ENCODE peak calls at places on chromosomes 1 and 21, in five cellular contexts. Z is A673, J is AG04450, T is psoas muscle, M is coronary artery. D is an unnamed sample.
A peak's percentile ranks its signal among the peaks of the same experiment; 100 is the strongest.

GRCh38 chr1:114037952-114038867 is 58.9 kb downstream of the OLFML3 start:
- DNase-seq in Z (no peak), J (no peak), T (no peak), M (no peak), D (no peak)

GRCh38 chr1:200198247-200198646 is 170.7 kb downstream of the NR5A2 start:
- DNase-seq in Z (no peak), J (no peak), T (no peak), M (peak; percentile 3), D (no peak)

GRCh38 chr1:157695417-157695816 is 5.2 kb downstream of the FCRL3 start:
- DNase-seq in Z (no peak), J (no peak), T (no peak), M (no peak), D (no peak)

GRCh38 chr1:111638320-111638719 is 18.7 kb downstream of the RAP1A start:
- DNase-seq in Z (no peak), J (no peak), T (no peak), M (no peak), D (no peak)

GRCh38 chr1:181347495-181348390 is 135.6 kb upstream of the CACNA1E start:
- DNase-seq in Z (no peak), J (no peak), T (no peak), M (peak; percentile 49), D (peak; percentile 78)

GRCh38 chr1:162136760-162137537 is 67.5 kb downstream of the NOS1AP start:
- DNase-seq in Z (no peak), J (peak; percentile 58), T (no peak), M (no peak), D (no peak)

GRCh38 chr1:228415853-228416216 is 826 bp downstream of the TRIM17 start:
- DNase-seq in Z (no peak), J (no peak), T (no peak), M (no peak), D (no peak)

GRCh38 chr1:2970311-2971145 is 50.7 kb upstream of the ACTRT2 start:
- DNase-seq in Z (no peak), J (no peak), T (no peak), M (peak; percentile 64), D (no peak)

GRCh38 chr1:37071829-37072228 is 37.5 kb upstream of the GRIK3 start:
- DNase-seq in Z (no peak), J (no peak), T (no peak), M (no peak), D (no peak)

GRCh38 chr1:80218112-80218511 is 1211.6 kb upstream of the ADGRL4 start:
- DNase-seq in Z (peak; percentile 67), J (peak; percentile 11), T (no peak), M (no peak), D (no peak)

GRCh38 chr1:44812822-44813543 is 4.7 kb downstream of the BTBD19 start:
- DNase-seq in Z (no peak), J (no peak), T (peak; percentile 69), M (peak; percentile 76), D (no peak)

GRCh38 chr1:54121482-54122130 is 31.2 kb downstream of the CDCP2 start:
- DNase-seq in Z (peak; percentile 74), J (peak; percentile 37), T (peak; percentile 89), M (peak; percentile 86), D (peak; percentile 93)

GRCh38 chr1:165678509-165678908 is 19.9 kb downstream of the ALDH9A1 start:
- DNase-seq in Z (no peak), J (no peak), T (no peak), M (no peak), D (no peak)

GRCh38 chr1:156233421-156234127 is 8.4 kb upstream of the BGLAP start:
- DNase-seq in Z (peak; percentile 70), J (peak; percentile 61), T (peak; percentile 15), M (no peak), D (no peak)

GRCh38 chr1:57986432-57986831 is 560.1 kb downstream of the OMA1 start:
- DNase-seq in Z (no peak), J (no peak), T (no peak), M (no peak), D (no peak)

GRCh38 chr1:68221971-68222355 is 10.4 kb downstream of the WLS start:
- DNase-seq in Z (no peak), J (no peak), T (no peak), M (no peak), D (no peak)

GRCh38 chr1:67020304-67020703 is 33.6 kb downstream of the SLC35D1 start:
- DNase-seq in Z (no peak), J (no peak), T (no peak), M (no peak), D (no peak)

GRCh38 chr1:96206451-96206850 is 515.1 kb upstream of the PTBP2 start:
- DNase-seq in Z (no peak), J (no peak), T (no peak), M (no peak), D (no peak)

GRCh38 chr1:55035904-55036303 is 3.4 kb upstream of the PCSK9 start:
- DNase-seq in Z (no peak), J (no peak), T (no peak), M (no peak), D (no peak)

GRCh38 chr1:200231787-200232222 is 178.0 kb downstream of the ZNF281 start:
- DNase-seq in Z (peak; percentile 62), J (no peak), T (no peak), M (no peak), D (no peak)

GRCh38 chr1:158496379-158496778 is 24.4 kb downstream of the OR10R2 start:
- DNase-seq in Z (peak; percentile 42), J (no peak), T (no peak), M (no peak), D (no peak)

GRCh38 chr1:3028531-3029282 is 7.4 kb downstream of the ACTRT2 start:
- DNase-seq in Z (no peak), J (no peak), T (peak; percentile 35), M (peak; percentile 36), D (peak; percentile 82)

GRCh38 chr1:115656461-115657077 is 14.8 kb downstream of the VANGL1 start:
- DNase-seq in Z (no peak), J (no peak), T (no peak), M (peak; percentile 19), D (no peak)

GRCh38 chr1:177287237-177287636 is 116.5 kb downstream of the BRINP2 start:
- DNase-seq in Z (peak; percentile 40), J (no peak), T (no peak), M (no peak), D (no peak)

GRCh38 chr1:184826001-184826400 is 71.3 kb upstream of the EDEM3 start:
- DNase-seq in Z (no peak), J (no peak), T (no peak), M (no peak), D (no peak)

GRCh38 chr21:28110074-28110473 is 882.6 kb downstream of the LTN1 start:
- DNase-seq in Z (no peak), J (no peak), T (no peak), M (no peak), D (no peak)

GRCh38 chr1:31559715-31560114 is 16.6 kb upstream of the TINAGL1 start:
- DNase-seq in Z (no peak), J (no peak), T (no peak), M (no peak), D (no peak)

GRCh38 chr1:167401260-167401873 is 117.0 kb downstream of the CD247 start:
- DNase-seq in Z (peak; percentile 27), J (peak; percentile 2), T (no peak), M (no peak), D (no peak)
- TF ChIP-seq CTCF in Z (peak; percentile 69), J (peak; percentile 65), T (peak; percentile 56), M (no peak), D (peak; percentile 68)

GRCh38 chr1:24963099-24963872 is 33.2 kb upstream of the RUNX3 start:
- DNase-seq in Z (no peak), J (no peak), T (no peak), M (no peak), D (no peak)
- TF ChIP-seq CTCF in Z (no peak), J (no peak), T (no peak), M (no peak), D (no peak)

GRCh38 chr21:15022608-15023261 is 42.1 kb downstream of the NRIP1 start:
- DNase-seq in Z (no peak), J (no peak), T (no peak), M (no peak), D (no peak)
- TF ChIP-seq CTCF in Z (no peak), J (peak; percentile 17), T (peak; percentile 9), M (no peak), D (no peak)

GRCh38 chr1:29341936-29342335 is 105.6 kb downstream of the PTPRU start:
- DNase-seq in Z (no peak), J (no peak), T (no peak), M (no peak), D (no peak)
- TF ChIP-seq CTCF in Z (peak; percentile 42), J (peak; percentile 31), T (no peak), M (no peak), D (peak; percentile 41)

D was measured in osteocyte.